ENCODE peak calls at places on chromosomes 1 and 21, in six cellular contexts. L, Y, Q, D, N and A are unnamed samples.

GRCh38 chr1:21022279-21023040 is 154.2 kb downstream of the EIF4G3 start:
- DNase-seq in L (peak), Y (peak), Q (peak), D (no peak), N (peak), A (peak)

GRCh38 chr1:36157115-36157903 is 1.3 kb downstream of the MAP7D1 start:
- DNase-seq in L (no peak), Y (no peak), Q (no peak), D (no peak), N (peak), A (no peak)

GRCh38 chr1:201790261-201790660 is 38.7 kb upstream of the IPO9 start:
- DNase-seq in L (peak), Y (peak), Q (peak), D (no peak), N (no peak), A (no peak)

GRCh38 chr1:161994153-161994814 is 29.4 kb downstream of the OLFML2B start:
- DNase-seq in L (peak), Y (peak), Q (peak), D (no peak), N (no peak), A (no peak)

GRCh38 chr1:215399787-215400186 is 167.3 kb upstream of the KCTD3 start:
- DNase-seq in L (no peak), Y (no peak), Q (no peak), D (no peak), N (no peak), A (no peak)

GRCh38 chr1:67634396-67634935 is 50.5 kb upstream of the GADD45A start:
- DNase-seq in L (no peak), Y (no peak), Q (no peak), D (no peak), N (no peak), A (no peak)

GRCh38 chr1:160807242-160807641 is 11.3 kb downstream of the LY9 start:
- DNase-seq in L (no peak), Y (no peak), Q (no peak), D (no peak), N (peak), A (no peak)

GRCh38 chr1:68962711-68963110 is 465.8 kb upstream of the DEPDC1 start:
- DNase-seq in L (no peak), Y (no peak), Q (no peak), D (no peak), N (no peak), A (no peak)

GRCh38 chr1:74522143-74522542 is 9.7 kb upstream of the LRRC53 start:
- DNase-seq in L (no peak), Y (no peak), Q (no peak), D (no peak), N (no peak), A (no peak)

DNA sequence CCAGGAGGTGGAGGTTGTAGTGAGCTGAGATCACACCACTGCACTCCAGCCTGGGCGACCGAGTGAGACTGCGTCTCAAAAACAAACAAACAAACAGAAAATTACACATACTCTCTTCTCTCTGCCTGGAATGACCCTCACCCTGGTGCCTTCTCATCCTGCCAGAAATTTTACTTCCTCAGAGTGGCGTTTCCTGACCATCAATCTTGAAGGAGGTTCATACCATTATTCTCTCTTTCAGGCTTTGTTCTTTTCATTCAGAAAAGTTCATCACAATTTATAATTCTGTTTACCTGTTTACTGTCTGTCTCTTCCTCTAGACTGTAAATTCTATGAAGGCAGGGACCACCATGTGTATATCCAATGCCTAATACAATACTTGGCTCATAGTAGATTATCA is 79.3 kb downstream of the RPS6KA1 start:
- DNase-seq in L (peak), Y (peak), Q (no peak), D (no peak), N (no peak), A (no peak)
- TF ChIP-seq CTCF in L (no peak), Y (no peak), Q (no peak), D (no peak), N (no peak), A (no peak)

GRCh38 chr1:17010601-17011438 is 908 bp downstream of the ATP13A2 start:
- DNase-seq in L (peak), Y (peak), Q (peak), D (peak), N (peak), A (peak)
- TF ChIP-seq CTCF in L (no peak), Y (no peak), Q (no peak), D (no peak), N (no peak), A (no peak)

DNA sequence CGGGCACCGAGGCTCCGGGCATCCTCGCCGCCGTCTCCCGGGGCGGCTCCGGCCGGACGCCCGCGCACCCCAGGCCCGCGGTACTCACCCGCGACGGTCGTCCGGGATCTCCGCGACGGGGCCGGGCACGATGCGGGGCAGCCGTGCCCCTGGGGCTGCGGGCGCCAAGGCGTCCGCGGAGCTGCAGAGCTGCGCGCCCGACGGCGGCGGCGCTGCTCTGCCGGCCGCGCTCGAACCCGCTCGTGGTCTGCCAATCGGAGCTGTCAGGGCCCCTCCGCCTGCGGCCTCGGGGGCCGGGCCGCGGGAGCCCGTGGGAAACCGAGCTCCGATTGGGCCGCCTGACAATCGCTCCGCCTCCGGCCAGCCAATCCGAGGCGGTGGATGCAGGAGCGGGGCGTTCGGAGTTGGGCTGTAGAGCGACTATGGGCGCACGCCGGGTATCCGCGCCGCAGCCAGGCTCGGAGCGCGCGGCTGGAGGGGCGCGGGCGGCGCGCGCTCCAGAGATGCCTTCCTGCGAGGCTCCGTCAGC is 100.6 kb upstream of the SOD1 start:
- DNase-seq in L (peak), Y (peak), Q (peak), D (peak), N (peak), A (peak)
- TF ChIP-seq CTCF in L (no peak), Y (no peak), Q (no peak), D (no peak), N (peak), A (no peak)

GRCh38 chr1:206036661-206037455 is 13.2 kb upstream of the CTSE start:
- DNase-seq in L (no peak), Y (no peak), Q (no peak), D (no peak), N (peak), A (no peak)
- TF ChIP-seq CTCF in L (no peak), Y (no peak), Q (no peak), D (no peak), N (no peak), A (no peak)

GRCh38 chr21:18041012-18041411 is 203.6 kb upstream of the CHODL start:
- DNase-seq in L (peak), Y (no peak), Q (no peak), D (no peak), N (peak), A (peak)
- TF ChIP-seq CTCF in L (peak), Y (no peak), Q (no peak), D (peak), N (peak), A (peak)